ENCODE peak calls at places on chromosomes 4 and X, in nine cellular contexts. One of them, this sample, is unnamed.

GRCh38 chr4:181528570-181529184 is 714.5 kb upstream of the TENM3 start:
- DNase-seq in M059J: peak; percentile 76
- DNase-seq in ACHN: peak; percentile 77
- DNase-seq in activated CD4-positive, alpha-beta T cell treated with anti-CD3 and anti-CD28 coated beads, Interleukin-2, amount 50 U/mL, for 1 hour: no peak
- DNase-seq in stimulated activated CD8-positive, alpha-beta memory T cell treated with anti-CD3 and anti-CD28 coated beads, Interleukin-15, amount 100 ng/mL, for 1 hour: no peak
- DNase-seq in kidney epithelial cell: peak; percentile 19
- DNase-seq in heart left ventricle: peak; percentile 38
- DNase-seq in hippocampal formation: peak; percentile 64
- DNase-seq in ovary: peak; percentile 36
- DNase-seq in this sample: no peak

GRCh38 chr4:4875611-4876010 is 16.1 kb downstream of the MSX1 start:
- DNase-seq in ovary: no peak
- DNase-seq in M059J: no peak
- DNase-seq in heart left ventricle: no peak
- DNase-seq in ACHN: no peak
- DNase-seq in hippocampal formation: no peak
- DNase-seq in activated CD4-positive, alpha-beta T cell treated with anti-CD3 and anti-CD28 coated beads, Interleukin-2, amount 50 U/mL, for 1 hour: no peak
- DNase-seq in stimulated activated CD8-positive, alpha-beta memory T cell treated with anti-CD3 and anti-CD28 coated beads, Interleukin-15, amount 100 ng/mL, for 1 hour: no peak
- DNase-seq in kidney epithelial cell: no peak
- DNase-seq in this sample: no peak

GRCh38 chr4:17336524-17336941 is 175.4 kb downstream of the QDPR start:
- DNase-seq in activated CD4-positive, alpha-beta T cell treated with anti-CD3 and anti-CD28 coated beads, Interleukin-2, amount 50 U/mL, for 1 hour: peak; percentile 63
- DNase-seq in hippocampal formation: no peak
- DNase-seq in heart left ventricle: peak; percentile 25
- DNase-seq in ovary: no peak
- DNase-seq in kidney epithelial cell: peak; percentile 37
- DNase-seq in M059J: peak; percentile 95
- DNase-seq in ACHN: no peak
- DNase-seq in stimulated activated CD8-positive, alpha-beta memory T cell treated with anti-CD3 and anti-CD28 coated beads, Interleukin-15, amount 100 ng/mL, for 1 hour: peak; percentile 42
- DNase-seq in this sample: peak; percentile 43

GRCh38 chr4:95288552-95288951 is 260.2 kb downstream of the UNC5C start:
- DNase-seq in heart left ventricle: no peak
- DNase-seq in M059J: no peak
- DNase-seq in ovary: no peak
- DNase-seq in ACHN: no peak
- DNase-seq in stimulated activated CD8-positive, alpha-beta memory T cell treated with anti-CD3 and anti-CD28 coated beads, Interleukin-15, amount 100 ng/mL, for 1 hour: no peak
- DNase-seq in kidney epithelial cell: no peak
- DNase-seq in hippocampal formation: no peak
- DNase-seq in activated CD4-positive, alpha-beta T cell treated with anti-CD3 and anti-CD28 coated beads, Interleukin-2, amount 50 U/mL, for 1 hour: no peak
- DNase-seq in this sample: no peak

GRCh38 chr4:119774840-119775239 is 146.2 kb upstream of the PDE5A start:
- DNase-seq in activated CD4-positive, alpha-beta T cell treated with anti-CD3 and anti-CD28 coated beads, Interleukin-2, amount 50 U/mL, for 1 hour: no peak
- DNase-seq in ovary: no peak
- DNase-seq in kidney epithelial cell: no peak
- DNase-seq in ACHN: no peak
- DNase-seq in hippocampal formation: no peak
- DNase-seq in heart left ventricle: no peak
- DNase-seq in stimulated activated CD8-positive, alpha-beta memory T cell treated with anti-CD3 and anti-CD28 coated beads, Interleukin-15, amount 100 ng/mL, for 1 hour: no peak
- DNase-seq in M059J: no peak
- DNase-seq in this sample: no peak

GRCh38 chr4:23337292-23337691 is 552.6 kb downstream of the PPARGC1A start:
- DNase-seq in activated CD4-positive, alpha-beta T cell treated with anti-CD3 and anti-CD28 coated beads, Interleukin-2, amount 50 U/mL, for 1 hour: no peak
- DNase-seq in hippocampal formation: no peak
- DNase-seq in M059J: peak; percentile 13
- DNase-seq in ACHN: peak; percentile 37
- DNase-seq in kidney epithelial cell: no peak
- DNase-seq in heart left ventricle: no peak
- DNase-seq in stimulated activated CD8-positive, alpha-beta memory T cell treated with anti-CD3 and anti-CD28 coated beads, Interleukin-15, amount 100 ng/mL, for 1 hour: no peak
- DNase-seq in ovary: no peak
- DNase-seq in this sample: no peak

GRCh38 chrX:140715787-140716186 is 6.2 kb downstream of the LINC00632 start:
- DNase-seq in ovary: no peak
- DNase-seq in stimulated activated CD8-positive, alpha-beta memory T cell treated with anti-CD3 and anti-CD28 coated beads, Interleukin-15, amount 100 ng/mL, for 1 hour: no peak
- DNase-seq in heart left ventricle: no peak
- DNase-seq in ACHN: no peak
- DNase-seq in activated CD4-positive, alpha-beta T cell treated with anti-CD3 and anti-CD28 coated beads, Interleukin-2, amount 50 U/mL, for 1 hour: no peak
- DNase-seq in M059J: no peak
- DNase-seq in hippocampal formation: no peak
- DNase-seq in kidney epithelial cell: no peak
- DNase-seq in this sample: no peak

GRCh38 chr4:111595456-111595855 is 549.8 kb upstream of the FAM241A start:
- DNase-seq in ovary: no peak
- DNase-seq in heart left ventricle: no peak
- DNase-seq in kidney epithelial cell: no peak
- DNase-seq in ACHN: no peak
- DNase-seq in stimulated activated CD8-positive, alpha-beta memory T cell treated with anti-CD3 and anti-CD28 coated beads, Interleukin-15, amount 100 ng/mL, for 1 hour: no peak
- DNase-seq in M059J: no peak
- DNase-seq in activated CD4-positive, alpha-beta T cell treated with anti-CD3 and anti-CD28 coated beads, Interleukin-2, amount 50 U/mL, for 1 hour: no peak
- DNase-seq in hippocampal formation: no peak
- DNase-seq in this sample: no peak

GRCh38 chrX:120452131-120452530 is 17.0 kb downstream of the LAMP2 start:
- DNase-seq in hippocampal formation: no peak
- DNase-seq in heart left ventricle: no peak
- DNase-seq in kidney epithelial cell: no peak
- DNase-seq in ACHN: no peak
- DNase-seq in M059J: peak; percentile 28
- DNase-seq in activated CD4-positive, alpha-beta T cell treated with anti-CD3 and anti-CD28 coated beads, Interleukin-2, amount 50 U/mL, for 1 hour: no peak
- DNase-seq in stimulated activated CD8-positive, alpha-beta memory T cell treated with anti-CD3 and anti-CD28 coated beads, Interleukin-15, amount 100 ng/mL, for 1 hour: no peak
- DNase-seq in ovary: no peak
- DNase-seq in this sample: no peak

This sample was measured in activated CD4-positive, CD25-positive, alpha-beta regulatory T cell treated with anti-CD3 and anti-CD28 coated beads, Interleukin-2, amount 50 U/mL, for 16 hours.